ENCODE peak calls at places on chromosomes 2 and 18, in four cellular contexts. E, Z, B and Y are unnamed samples.

GRCh38 chr2:176339208-176339607 is 70.0 kb downstream of the MTX2 start:
- DNase-seq in E (no peak), Z (no peak), B (no peak), Y (no peak)

GRCh38 chr2:26764078-26764887 is at the start of gene SLC35F6:
- DNase-seq in E (peak), Z (peak), B (peak), Y (peak)

GRCh38 chr2:43592443-43592842 is 3.4 kb downstream of the THADA start:
- DNase-seq in E (peak), Z (no peak), B (no peak), Y (no peak)

GRCh38 chr18:48127546-48128105 is 197.2 kb upstream of the SMAD2 start:
- DNase-seq in E (no peak), Z (no peak), B (no peak), Y (no peak)

GRCh38 chr18:61569176-61569892 is 236.1 kb downstream of the CDH20 start:
- DNase-seq in E (peak), Z (no peak), B (no peak), Y (no peak)

GRCh38 chr18:63422862-63423304 is 607 bp upstream of the VPS4B start:
- DNase-seq in E (no peak), Z (peak), B (no peak), Y (peak)

GRCh38 chr2:138028538-138028937 is 64.3 kb downstream of the HNMT start:
- DNase-seq in E (no peak), Z (no peak), B (no peak), Y (no peak)

GRCh38 chr18:32549248-32549842 is 78.7 kb upstream of the GAREM1 start:
- DNase-seq in E (peak), Z (peak), B (peak), Y (no peak)

GRCh38 chr18:12657048-12657848 is 659 bp downstream of the SPIRE1 start:
- DNase-seq in E (peak), Z (peak), B (peak), Y (peak)

GRCh38 chr18:62767321-62767720 is 52.0 kb downstream of the PHLPP1 start:
- DNase-seq in E (peak), Z (no peak), B (no peak), Y (no peak)

GRCh38 chr2:67451086-67451832 is 54.1 kb downstream of the ETAA1 start:
- DNase-seq in E (peak), Z (no peak), B (no peak), Y (no peak)

GRCh38 chr18:74689251-74689650 is 91.6 kb downstream of the ZNF407 start:
- DNase-seq in E (peak), Z (no peak), B (no peak), Y (no peak)

GRCh38 chr18:54127759-54128378 is 96.6 kb downstream of the MBD2 start:
- DNase-seq in E (peak), Z (no peak), B (no peak), Y (no peak)

GRCh38 chr2:105344704-105345345 is 7.5 kb downstream of the C2orf49 start:
- DNase-seq in E (peak), Z (no peak), B (no peak), Y (no peak)

GRCh38 chr2:16043192-16043591 is 102.8 kb downstream of the MYCN start:
- DNase-seq in E (no peak), Z (no peak), B (no peak), Y (no peak)

GRCh38 chr2:235900631-235901030 is 267.6 kb downstream of the GBX2 start:
- DNase-seq in E (peak), Z (no peak), B (no peak), Y (no peak)

GRCh38 chr2:202299712-202300111 is 34.1 kb downstream of the NOP58 start:
- DNase-seq in E (no peak), Z (no peak), B (no peak), Y (no peak)

GRCh38 chr18:10230072-10230471 is 224.4 kb upstream of the APCDD1 start:
- DNase-seq in E (peak), Z (no peak), B (no peak), Y (no peak)

GRCh38 chr2:144349674-144350073 is 170.2 kb downstream of the ZEB2 start:
- DNase-seq in E (no peak), Z (no peak), B (no peak), Y (no peak)

GRCh38 chr2:135960598-135961551 is 24.6 kb downstream of the DARS1 start:
- DNase-seq in E (peak), Z (no peak), B (no peak), Y (no peak)

GRCh38 chr2:99571609-99572344 is 82.0 kb upstream of the REV1 start:
- DNase-seq in E (no peak), Z (no peak), B (no peak), Y (no peak)

GRCh38 chr18:2410688-2411087 is 160.6 kb downstream of the METTL4 start:
- DNase-seq in E (no peak), Z (no peak), B (no peak), Y (no peak)

GRCh38 chr2:42089340-42089925 is 41.6 kb downstream of the PKDCC start:
- DNase-seq in E (peak), Z (peak), B (peak), Y (peak)

GRCh38 chr2:239391286-239392071 is 9.3 kb downstream of the HDAC4 start:
- DNase-seq in E (no peak), Z (peak), B (no peak), Y (peak)

DNA sequence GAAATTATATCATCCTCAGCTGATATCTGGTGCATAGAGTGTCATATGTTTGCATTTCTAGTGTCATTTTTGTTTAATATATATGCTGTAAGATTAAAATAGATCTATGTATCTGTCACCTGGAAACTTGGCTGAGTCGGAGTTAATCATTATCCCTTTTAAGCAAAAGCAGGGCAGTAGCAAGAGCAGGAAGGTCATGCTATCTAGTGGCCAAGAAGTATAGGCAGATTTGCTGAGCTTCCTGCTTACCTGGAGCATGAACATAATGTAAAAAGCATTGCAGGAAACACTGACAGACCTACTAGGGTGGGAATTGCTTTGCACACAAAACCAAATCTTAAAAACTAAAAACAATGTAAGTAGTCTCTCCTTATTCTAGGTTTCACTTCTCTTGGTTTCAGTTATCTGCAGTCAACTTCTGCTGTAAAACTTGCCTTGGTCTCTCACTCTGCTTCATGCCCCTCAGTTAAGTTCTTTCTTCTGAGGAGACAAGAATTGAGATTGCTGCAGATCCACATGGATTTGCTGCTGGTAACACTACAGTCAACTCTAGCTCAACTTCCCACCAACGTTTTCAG is 295.3 kb downstream of the CDH7 start:
- DNase-seq in E (no peak), Z (no peak), B (no peak), Y (no peak)
- TF ChIP-seq CTCF in E (no peak), Z (no peak), B (peak), Y (no peak)

GRCh38 chr2:167127135-167127534 is 238.9 kb downstream of the XIRP2 start:
- DNase-seq in E (peak), Z (no peak), B (no peak), Y (no peak)
- TF ChIP-seq CTCF in E (peak), Z (peak), B (no peak), Y (no peak)

GRCh38 chr2:218097975-218098374 is 27.9 kb upstream of the CXCR2 start:
- DNase-seq in E (no peak), Z (no peak), B (no peak), Y (no peak)

GRCh38 chr2:218095853-218096252 is 26.8 kb downstream of the RUFY4 start:
- DNase-seq in E (no peak), Z (no peak), B (no peak), Y (no peak)

GRCh38 chr2:218091743-218092142 is 22.7 kb downstream of the RUFY4 start:
- DNase-seq in E (no peak), Z (peak), B (no peak), Y (no peak)

GRCh38 chr2:218093879-218094278 is 24.8 kb downstream of the RUFY4 start:
- DNase-seq in E (no peak), Z (no peak), B (no peak), Y (no peak)
- TF ChIP-seq CTCF in E (peak), Z (no peak), B (no peak), Y (peak)

GRCh38 chr2:229578052-229578846 is 136.1 kb downstream of the DNER start:
- DNase-seq in E (no peak), Z (no peak), B (no peak), Y (no peak)
- TF ChIP-seq CTCF in E (no peak), Z (no peak), B (no peak), Y (no peak)

GRCh38 chr18:22570492-22570891 is 152.8 kb upstream of the CTAGE1 start:
- DNase-seq in E (no peak), Z (no peak), B (no peak), Y (no peak)
- TF ChIP-seq CTCF in E (no peak), Z (no peak), B (no peak), Y (no peak)

DNA sequence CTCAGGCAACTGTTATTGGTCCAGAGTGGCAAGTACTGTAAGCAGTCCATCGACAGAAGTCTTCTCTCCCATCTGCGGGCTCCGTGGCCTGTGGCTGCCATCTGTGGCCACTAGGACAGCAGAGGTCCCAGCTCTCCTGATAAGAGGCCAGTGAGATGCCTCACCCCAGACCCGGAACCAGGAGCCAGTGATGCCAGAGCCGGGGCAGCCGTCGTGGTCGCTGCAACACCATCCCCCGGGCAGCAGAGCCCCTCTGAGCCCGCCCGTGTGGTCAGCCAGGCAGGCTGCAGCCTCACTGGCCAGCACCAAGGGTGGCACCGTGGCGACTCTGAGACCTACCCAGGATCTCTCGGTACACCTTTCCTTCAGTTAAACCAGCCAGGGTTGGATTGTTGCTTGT is 8.7 kb downstream of the GPR148 start:
- DNase-seq in E (no peak), Z (no peak), B (no peak), Y (no peak)
- TF ChIP-seq CTCF in E (no peak), Z (no peak), B (no peak), Y (no peak)

GRCh38 chr18:76571689-76572088 is 76.6 kb upstream of the ZNF516 start:
- DNase-seq in E (no peak), Z (no peak), B (no peak), Y (no peak)
- TF ChIP-seq CTCF in E (no peak), Z (no peak), B (no peak), Y (no peak)

DNA sequence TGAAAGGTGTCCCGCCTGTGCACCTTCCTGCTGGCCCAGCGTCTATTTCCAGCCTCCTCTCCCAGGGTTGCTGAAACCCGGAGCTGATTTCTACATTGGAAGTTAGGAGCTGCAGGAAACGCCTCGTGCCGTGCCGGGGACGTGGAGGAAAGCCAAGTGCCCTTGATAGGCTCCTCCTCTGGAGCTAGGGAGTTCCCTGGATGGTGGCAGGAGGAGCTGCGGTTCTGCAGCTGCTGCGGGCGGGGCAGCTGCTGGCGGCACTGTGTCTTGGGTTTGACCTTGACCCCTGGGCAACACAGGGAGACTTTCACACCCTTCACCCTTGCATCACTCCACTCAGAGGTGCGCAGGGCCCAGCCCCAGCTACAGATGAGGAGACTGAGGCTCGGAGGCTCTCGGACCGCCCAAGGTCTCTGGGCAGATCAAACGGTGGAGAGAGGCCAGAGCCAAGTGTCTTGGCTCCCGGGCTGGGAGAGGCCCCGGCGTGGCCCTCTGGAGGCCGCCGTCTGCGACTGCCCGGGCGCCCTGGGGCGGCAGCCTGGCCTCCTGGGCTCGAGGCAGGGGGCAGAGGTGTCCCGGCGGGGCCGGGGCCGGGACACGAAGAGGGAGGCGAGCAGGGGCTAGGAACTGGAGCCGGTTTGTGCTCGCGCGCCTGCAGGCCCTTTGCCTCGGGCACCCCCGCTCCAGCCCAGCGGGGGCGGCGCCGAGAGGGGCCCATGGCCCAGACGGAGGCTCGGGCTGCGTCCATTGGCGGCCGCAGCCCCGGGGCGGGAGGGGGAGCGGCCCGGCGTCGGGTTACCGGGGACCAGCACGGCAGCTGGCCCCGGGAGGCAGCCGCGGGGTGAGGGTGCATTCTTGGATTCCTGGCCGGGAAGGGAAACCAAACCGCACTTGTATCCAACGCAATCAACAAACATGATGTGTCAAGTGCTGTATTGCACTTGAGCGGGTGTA is 129.7 kb upstream of the SLC1A4 start:
- DNase-seq in E (peak), Z (peak), B (peak), Y (peak)
- TF ChIP-seq CTCF in E (no peak), Z (peak), B (no peak), Y (no peak)

GRCh38 chr2:171325886-171326585 is 107.8 kb downstream of the METTL8 start:
- DNase-seq in E (no peak), Z (no peak), B (no peak), Y (no peak)

GRCh38 chr2:171323971-171324528 is 109.7 kb downstream of the METTL8 start:
- DNase-seq in E (no peak), Z (no peak), B (no peak), Y (no peak)

GRCh38 chr2:171330155-171330956 is 103.4 kb downstream of the METTL8 start:
- DNase-seq in E (no peak), Z (no peak), B (no peak), Y (no peak)

GRCh38 chr2:171327043-171327496 is 106.7 kb downstream of the METTL8 start:
- DNase-seq in E (no peak), Z (no peak), B (no peak), Y (no peak)
- TF ChIP-seq CTCF in E (no peak), Z (no peak), B (no peak), Y (no peak)

GRCh38 chr18:35084494-35085449 is 43.6 kb downstream of the MAPRE2 start:
- DNase-seq in E (no peak), Z (no peak), B (no peak), Y (no peak)
- TF ChIP-seq CTCF in E (no peak), Z (no peak), B (no peak), Y (no peak)